ENCODE peak calls at places on chromosome 11, in seven cellular contexts. U is tibial nerve, Z is brain microvascular endothelial cell, J is ovary, R is H7, Q is SJSA1, V is small intestine. X is an unnamed sample.

GRCh38 chr11:78038697-78039313 is 15.7 kb upstream of the KCTD14 start:
- DNase-seq in U (no peak), Z (no peak), J (peak), R (no peak), Q (peak), V (peak), X (no peak)

GRCh38 chr11:118896921-118897591 is 13.4 kb downstream of the CXCR5 start:
- DNase-seq in U (no peak), Z (no peak), J (no peak), R (peak), Q (no peak), V (no peak), X (no peak)

GRCh38 chr11:82046778-82047177 is 686.9 kb downstream of the FAM181B start:
- DNase-seq in U (no peak), Z (peak), J (no peak), R (no peak), Q (no peak), V (no peak), X (peak)

GRCh38 chr11:131145806-131146205 is 224.6 kb upstream of the NTM start:
- DNase-seq in U (no peak), Z (no peak), J (no peak), R (no peak), Q (no peak), V (no peak), X (no peak)

GRCh38 chr11:6601041-6601461 is 2.4 kb downstream of the RRP8 start:
- DNase-seq in U (no peak), Z (no peak), J (no peak), R (no peak), Q (no peak), V (no peak), X (no peak)

GRCh38 chr11:282630-283360 is 4.6 kb downstream of the NLRP6 start:
- DNase-seq in U (no peak), Z (no peak), J (no peak), R (no peak), Q (no peak), V (peak), X (no peak)

GRCh38 chr11:24422371-24422770 is 74.5 kb upstream of the LUZP2 start:
- DNase-seq in U (no peak), Z (peak), J (no peak), R (no peak), Q (no peak), V (no peak), X (peak)

GRCh38 chr11:46099973-46100335 is 21.3 kb downstream of the PHF21A start:
- DNase-seq in U (no peak), Z (no peak), J (no peak), R (no peak), Q (no peak), V (peak), X (peak)

GRCh38 chr11:77190331-77191075 is 62.5 kb downstream of the MYO7A start:
- DNase-seq in U (no peak), Z (no peak), J (no peak), R (no peak), Q (no peak), V (no peak), X (no peak)

GRCh38 chr11:44746894-44747293 is 20.1 kb downstream of the TSPAN18 start:
- DNase-seq in U (no peak), Z (no peak), J (no peak), R (no peak), Q (no peak), V (no peak), X (no peak)

GRCh38 chr11:129723964-129724291 is 91.7 kb upstream of the TMEM45B start:
- DNase-seq in U (no peak), Z (no peak), J (no peak), R (no peak), Q (no peak), V (no peak), X (no peak)

GRCh38 chr11:15972838-15973237 is 383.5 kb downstream of the SOX6 start:
- DNase-seq in U (no peak), Z (no peak), J (no peak), R (no peak), Q (no peak), V (no peak), X (no peak)

GRCh38 chr11:68038226-68038717 is 553 bp upstream of the TCIRG1 start:
- DNase-seq in U (no peak), Z (no peak), J (peak), R (peak), Q (no peak), V (no peak), X (no peak)

GRCh38 chr11:69218271-69218682 is 62.5 kb downstream of the SMIM38 start:
- DNase-seq in U (no peak), Z (no peak), J (no peak), R (peak), Q (peak), V (no peak), X (no peak)

GRCh38 chr11:80103149-80103859 is 662.5 kb upstream of the TENM4 start:
- DNase-seq in U (no peak), Z (peak), J (no peak), R (no peak), Q (no peak), V (no peak), X (peak)

DNA sequence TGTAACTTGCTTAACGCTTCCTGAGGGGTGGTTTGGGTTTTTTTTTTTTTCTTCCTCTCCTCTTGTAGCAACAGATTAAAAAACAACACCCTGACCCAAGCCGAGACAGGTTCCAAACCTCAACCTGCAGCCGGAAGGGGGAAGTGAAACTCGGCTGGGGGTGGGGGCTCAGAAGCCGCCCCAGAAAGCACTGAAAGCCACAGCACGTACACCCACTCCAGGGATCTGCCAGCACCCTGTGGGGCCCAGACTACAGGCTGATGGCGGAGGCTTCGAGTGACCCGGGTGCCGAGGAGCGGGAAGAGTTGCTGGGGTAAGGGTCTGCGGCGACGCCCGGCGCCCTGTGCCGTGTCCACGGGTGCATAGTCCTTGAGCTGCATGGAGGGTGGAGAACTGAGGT is at the start of gene LSP1:
- DNase-seq in U (no peak), Z (no peak), J (no peak), R (no peak), Q (no peak), V (peak), X (no peak)
- H3K4me3 ChIP-seq in U (no peak), Z (no peak), J (no peak), R (no peak), Q (no peak), V (peak), X (no peak)

DNA sequence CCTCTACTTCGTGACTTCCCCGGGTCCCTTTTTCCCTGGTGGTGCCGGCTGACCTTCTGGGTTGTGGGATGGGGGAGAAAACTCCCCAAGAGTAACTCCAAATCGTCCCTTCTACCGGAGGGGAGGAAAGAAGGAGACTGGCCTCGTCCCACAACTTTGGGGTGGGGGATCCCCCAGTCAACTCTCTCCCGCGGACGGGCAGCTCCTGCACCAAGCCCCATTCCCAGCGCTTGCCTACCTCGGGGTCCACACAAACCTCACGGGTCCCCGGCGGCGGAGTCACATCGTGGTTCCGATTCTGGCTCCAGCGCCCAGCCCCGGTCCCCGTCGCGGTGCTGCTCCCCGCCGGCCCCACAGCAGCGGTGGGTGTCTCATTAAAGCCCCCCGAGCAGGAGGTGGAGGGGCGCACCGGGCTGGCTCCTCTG is 317 bp downstream of the BDNF start:
- DNase-seq in U (no peak), Z (no peak), J (no peak), R (no peak), Q (no peak), V (no peak), X (no peak)
- H3K4me3 ChIP-seq in U (peak), Z (peak), J (peak), R (peak), Q (peak), V (peak), X (peak)

DNA sequence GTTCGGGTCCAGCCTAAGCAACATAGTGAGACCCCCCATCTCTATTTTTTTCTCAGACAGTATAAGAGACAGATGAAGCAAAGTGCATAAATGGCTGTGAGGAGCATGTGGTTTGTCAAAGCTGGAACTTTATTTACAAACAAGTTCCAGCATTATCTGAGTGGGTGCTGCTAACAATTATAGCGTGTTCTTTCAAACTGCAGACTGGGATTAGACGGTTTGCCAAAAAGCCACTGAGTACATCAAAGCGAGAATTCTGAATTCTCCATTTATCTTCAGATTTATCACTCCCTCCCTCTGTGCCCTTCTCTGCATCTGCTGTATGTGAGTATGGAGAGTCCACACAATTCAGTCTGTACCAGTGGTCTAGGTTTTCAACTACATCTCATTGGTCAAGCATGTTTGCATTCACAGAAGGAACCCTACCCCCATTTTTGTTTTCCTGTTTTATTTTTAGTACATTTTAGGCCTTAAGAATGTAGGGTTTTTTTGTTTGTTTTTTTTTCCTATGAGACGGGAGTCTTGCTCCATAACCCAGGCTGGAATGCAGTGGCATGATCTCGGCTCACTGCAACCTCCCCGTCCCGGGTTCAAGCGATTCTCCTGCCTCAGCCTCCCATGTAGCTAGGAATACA is 18.1 kb upstream of the INCENP start:
- DNase-seq in U (no peak), Z (no peak), J (no peak), R (no peak), Q (no peak), V (no peak), X (no peak)
- H3K4me3 ChIP-seq in U (no peak), Z (no peak), J (peak), R (no peak), Q (peak), V (no peak), X (no peak)

GRCh38 chr11:65182258-65183170 is 786 bp downstream of the CAPN1 start:
- DNase-seq in U (no peak), Z (no peak), J (peak), R (peak), Q (peak), V (peak), X (no peak)

GRCh38 chr11:65181569-65182257 is at the start of gene CAPN1:
- DNase-seq in U (peak), Z (peak), J (peak), R (peak), Q (peak), V (peak), X (peak)

GRCh38 chr11:65183201-65183891 is 1.6 kb downstream of the CAPN1 start:
- DNase-seq in U (no peak), Z (no peak), J (no peak), R (peak), Q (peak), V (peak), X (no peak)

GRCh38 chr11:65184146-65184545 is 2.4 kb downstream of the CAPN1 start:
- DNase-seq in U (no peak), Z (no peak), J (no peak), R (peak), Q (no peak), V (no peak), X (no peak)

DNA sequence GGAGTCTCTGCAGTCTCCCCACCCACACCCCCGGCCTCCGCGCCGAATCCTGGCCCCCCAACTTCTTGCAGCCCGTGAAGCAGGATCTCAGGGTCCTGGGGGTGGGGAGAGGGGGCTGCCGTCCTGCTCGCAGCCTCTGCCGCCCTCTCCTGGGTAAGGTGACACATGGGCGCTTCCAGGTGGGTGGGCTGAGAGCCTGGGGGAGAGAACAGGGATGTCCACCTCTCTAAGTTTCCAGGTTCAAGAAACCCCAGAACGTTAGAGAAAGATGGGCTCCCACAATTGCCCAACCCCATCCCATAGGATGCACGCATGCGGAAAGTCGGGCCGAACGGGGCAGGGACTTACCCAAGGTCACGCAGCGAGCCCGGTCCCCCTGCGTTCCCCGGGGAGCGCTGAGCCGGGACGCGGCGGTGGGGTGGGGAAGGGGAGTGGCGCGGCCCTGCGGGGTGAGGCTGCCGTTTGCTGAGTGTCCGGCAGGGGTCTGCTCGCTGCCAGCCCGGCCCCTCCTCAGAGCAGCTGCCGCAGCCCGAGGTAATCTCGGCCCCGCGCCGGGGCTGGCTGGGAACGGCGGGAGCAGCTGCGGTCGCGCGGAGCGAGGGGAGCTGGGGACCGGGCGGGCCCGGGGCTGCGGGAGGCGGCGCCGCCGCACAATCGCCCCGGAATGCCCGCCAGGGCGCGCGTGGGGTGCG is 705 bp upstream of the CAPN1 start:
- DNase-seq in U (no peak), Z (peak), J (peak), R (peak), Q (peak), V (peak), X (peak)
- H3K4me3 ChIP-seq in U (peak), Z (peak), J (peak), R (peak), Q (peak), V (peak), X (peak)

DNA sequence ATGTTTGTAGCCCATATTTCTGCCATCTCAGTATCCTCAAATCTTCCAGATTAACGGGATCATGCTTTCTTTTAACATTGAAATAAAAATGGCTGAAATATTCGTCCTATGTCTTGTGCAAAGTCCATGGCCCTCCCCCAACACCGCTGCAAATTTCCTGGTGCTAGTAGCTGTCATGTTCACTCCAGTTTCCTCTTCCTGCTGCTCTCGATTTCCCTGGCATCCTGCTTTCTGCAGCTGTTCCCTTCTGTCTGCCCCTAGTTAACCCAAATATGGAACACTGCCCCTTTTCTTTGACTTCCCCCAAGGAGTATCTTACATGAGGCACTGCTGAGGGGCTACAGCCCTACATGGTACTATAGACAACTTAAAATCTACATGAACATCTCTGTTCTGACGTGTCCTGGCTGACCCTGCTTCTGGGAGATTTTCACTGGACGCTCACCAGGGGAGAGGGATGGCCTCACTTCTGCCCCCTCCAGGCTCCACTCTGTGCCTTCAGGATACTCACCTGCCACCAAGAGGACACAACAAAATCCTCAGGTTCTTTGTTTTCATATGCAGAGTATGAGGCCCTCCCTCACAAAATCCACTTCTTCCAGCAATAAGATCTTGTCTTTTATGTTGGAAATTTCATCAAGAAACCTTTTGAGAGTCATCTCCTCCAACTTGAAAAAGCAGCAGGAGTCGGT is 29.4 kb upstream of the SCUBE2 start:
- DNase-seq in U (no peak), Z (no peak), J (no peak), R (peak), Q (no peak), V (no peak), X (no peak)
- H3K4me3 ChIP-seq in U (no peak), Z (no peak), J (no peak), R (no peak), Q (no peak), V (no peak), X (no peak)

X was measured in astrocyte of the spinal cord.